ENCODE peak calls at places on chromosomes 3 and 15, in five cellular contexts. H is MM.1S, T is SK-N-MC, Y is keratinocyte, P is A673. R is an unnamed sample.

GRCh38 chr3:143697975-143698374 is 150.3 kb downstream of the SLC9A9 start:
- DNase-seq in H (no peak), P (no peak), Y (no peak), T (no peak), R (peak)

GRCh38 chr3:170531557-170532335 is 54.1 kb downstream of the SLC7A14 start:
- DNase-seq in T (no peak), P (no peak), H (no peak), Y (no peak), R (no peak)

GRCh38 chr3:156488771-156489170 is 66.1 kb downstream of the SSR3 start:
- DNase-seq in Y (no peak), T (no peak), P (no peak), H (no peak), R (no peak)

GRCh38 chr3:156448300-156448699 is 106.6 kb downstream of the SSR3 start:
- DNase-seq in P (peak), Y (no peak), H (peak), T (no peak), R (peak)

GRCh38 chr3:23202203-23202920 is 765 bp upstream of the UBE2E2 start:
- DNase-seq in P (peak), H (no peak), Y (no peak), T (no peak), R (peak)

GRCh38 chr3:49294343-49294742 is 17.3 kb upstream of the C3orf62 start:
- DNase-seq in H (no peak), Y (no peak), T (no peak), P (no peak), R (no peak)

GRCh38 chr3:110343376-110343775 is 728.2 kb upstream of the NECTIN3 start:
- DNase-seq in T (no peak), Y (no peak), H (no peak), P (no peak), R (peak)

GRCh38 chr3:42652611-42653302 is 740 bp upstream of the ZBTB47 start:
- DNase-seq in T (no peak), Y (peak), P (no peak), H (no peak), R (peak)

GRCh38 chr15:83843511-83843910 is 189.6 kb downstream of the ADAMTSL3 start:
- DNase-seq in H (no peak), P (no peak), Y (no peak), T (no peak), R (peak)

GRCh38 chr3:172517859-172518466 is 5.3 kb downstream of the TNFSF10 start:
- DNase-seq in H (no peak), Y (no peak), P (no peak), T (no peak), R (no peak)

GRCh38 chr15:79091204-79091867 is 756 bp upstream of the RASGRF1 start:
- DNase-seq in H (no peak), T (no peak), P (peak), Y (no peak), R (peak)

GRCh38 chr3:124315215-124316033 is 323.5 kb upstream of the ROPN1 start:
- DNase-seq in H (no peak), Y (no peak), P (no peak), T (no peak), R (peak)

GRCh38 chr3:131083190-131083863 is 56.6 kb downstream of the NEK11 start:
- DNase-seq in T (peak), P (peak), Y (no peak), H (peak), R (no peak)

GRCh38 chr3:132343018-132343612 is 25.9 kb downstream of the ACP3 start:
- DNase-seq in T (peak), Y (peak), P (peak), H (peak), R (peak)

GRCh38 chr3:129046037-129046731 is 14.4 kb upstream of the GP9 start:
- DNase-seq in Y (no peak), H (no peak), P (no peak), T (no peak), R (no peak)

GRCh38 chr3:100928638-100929428 is 64.4 kb downstream of the ABI3BP start:
- DNase-seq in T (no peak), Y (no peak), P (no peak), H (no peak), R (peak)

GRCh38 chr3:38543602-38544001 is 47.5 kb downstream of the EXOG start:
- DNase-seq in H (no peak), T (no peak), P (no peak), Y (no peak), R (no peak)

GRCh38 chr3:72769758-72770540 is 78.3 kb downstream of the SHQ1 start:
- DNase-seq in T (no peak), P (no peak), Y (no peak), H (no peak), R (no peak)

GRCh38 chr15:100783296-100783695 is 96.3 kb upstream of the ALDH1A3 start:
- DNase-seq in Y (no peak), P (no peak), T (no peak), H (no peak), R (no peak)

GRCh38 chr3:60588806-60589205 is 662.4 kb downstream of the FHIT start:
- DNase-seq in P (no peak), T (no peak), H (no peak), Y (peak), R (peak)

GRCh38 chr3:175378348-175378747 is 519.2 kb downstream of the NAALADL2 start:
- DNase-seq in Y (no peak), T (no peak), H (peak), P (no peak), R (no peak)

GRCh38 chr3:182911782-182912111 is 68.6 kb downstream of the DCUN1D1 start:
- DNase-seq in T (no peak), Y (no peak), H (no peak), P (no peak), R (peak)

GRCh38 chr3:101377209-101377608 is 56.8 kb upstream of the IMPG2 start:
- DNase-seq in T (no peak), Y (no peak), P (no peak), H (no peak), R (no peak)

GRCh38 chr3:173814809-173815208 is 417.3 kb downstream of the NLGN1 start:
- DNase-seq in P (no peak), Y (no peak), T (no peak), H (no peak), R (no peak)

GRCh38 chr3:177199206-177199765 is 2.0 kb upstream of the TBL1XR1 start:
- DNase-seq in H (peak), T (no peak), P (no peak), Y (no peak), R (no peak)

GRCh38 chr15:48674876-48675275 is 29.4 kb upstream of the FBN1 start:
- DNase-seq in H (no peak), Y (no peak), T (no peak), P (no peak), R (no peak)

GRCh38 chr3:122100591-122101491 is 45.7 kb downstream of the CD86 start:
- DNase-seq in T (no peak), H (no peak), Y (no peak), P (peak), R (no peak)

GRCh38 chr3:102148598-102149302 is 286.1 kb upstream of the ZPLD1 start:
- DNase-seq in Y (no peak), P (no peak), H (peak), T (no peak), R (no peak)

GRCh38 chr3:52004158-52004787 is 8.6 kb upstream of the RPL29 start:
- DNase-seq in H (no peak), Y (no peak), T (no peak), P (peak), R (no peak)

GRCh38 chr3:49720383-49721164 is 1.1 kb upstream of the AMIGO3 start:
- DNase-seq in P (no peak), H (no peak), Y (no peak), T (no peak), R (no peak)

GRCh38 chr3:53166781-53167291 is 5.8 kb downstream of the PRKCD start:
- DNase-seq in H (no peak), T (no peak), P (no peak), Y (no peak), R (peak)

GRCh38 chr3:188904670-188905069 is 267.1 kb upstream of the TPRG1 start:
- DNase-seq in P (no peak), T (no peak), Y (no peak), H (no peak), R (peak)

GRCh38 chr3:160544837-160545236 is 20.5 kb downstream of the KPNA4 start:
- DNase-seq in P (peak), H (no peak), T (no peak), Y (no peak), R (no peak)

GRCh38 chr3:128113817-128114794 is 9.5 kb downstream of the RUVBL1 start:
- DNase-seq in Y (no peak), H (peak), P (no peak), T (no peak), R (no peak)

GRCh38 chr15:66798426-66799061 is 96.5 kb downstream of the SMAD6 start:
- DNase-seq in H (no peak), T (no peak), Y (no peak), P (no peak), R (no peak)

GRCh38 chr3:123660900-123661299 is 76.0 kb upstream of the HACD2 start:
- DNase-seq in Y (no peak), H (no peak), T (no peak), P (peak), R (peak)

GRCh38 chr15:44712108-44713005 is 1.0 kb downstream of the B2M start:
- DNase-seq in Y (no peak), T (no peak), P (peak), H (peak), R (peak)

GRCh38 chr15:32718082-32718821 is 448 bp downstream of the GREM1 start:
- DNase-seq in P (peak), H (no peak), T (no peak), Y (no peak), R (peak)

GRCh38 chr3:171251842-171252241 is 208.4 kb downstream of the TNIK start:
- DNase-seq in Y (no peak), H (no peak), P (no peak), T (no peak), R (no peak)

GRCh38 chr3:130377960-130378676 is 32.6 kb downstream of the COL6A5 start:
- DNase-seq in T (no peak), H (no peak), P (no peak), Y (no peak), R (no peak)

GRCh38 chr3:12286927-12287726 is 1.7 kb upstream of the PPARG start:
- DNase-seq in T (no peak), H (no peak), Y (no peak), P (no peak), R (no peak)

GRCh38 chr3:12286504-12286903 is 2.4 kb upstream of the PPARG start:
- DNase-seq in Y (no peak), T (no peak), P (no peak), H (no peak), R (no peak)

GRCh38 chr3:12287727-12288465 is 974 bp upstream of the PPARG start:
- DNase-seq in Y (no peak), H (no peak), P (no peak), T (no peak), R (no peak)

GRCh38 chr3:12289562-12289961 is 692 bp downstream of the PPARG start:
- DNase-seq in P (no peak), T (no peak), Y (no peak), H (no peak), R (no peak)

GRCh38 chr3:12288466-12289129 is at the start of gene PPARG:
- DNase-seq in Y (no peak), P (no peak), T (no peak), H (no peak), R (no peak)
- TF ChIP-seq EZH2 in Y (peak), P (no peak), T (no peak), H (no peak), R (peak)

GRCh38 chr15:74431116-74431515 is 2.6 kb downstream of the SEMA7A start:
- DNase-seq in H (no peak), T (no peak), P (no peak), Y (no peak), R (no peak)

GRCh38 chr15:74428970-74429783 is 4.6 kb downstream of the SEMA7A start:
- DNase-seq in T (no peak), H (no peak), Y (no peak), P (no peak), R (no peak)

GRCh38 chr15:74430510-74430951 is 3.2 kb downstream of the SEMA7A start:
- DNase-seq in T (no peak), Y (no peak), H (no peak), P (no peak), R (no peak)

GRCh38 chr15:74428442-74428787 is 5.3 kb downstream of the SEMA7A start:
- DNase-seq in H (no peak), T (no peak), Y (no peak), P (no peak), R (no peak)

GRCh38 chr15:74429784-74430141 is 4.0 kb downstream of the SEMA7A start:
- DNase-seq in H (no peak), Y (no peak), T (no peak), P (no peak), R (no peak)
- H3K4me3 ChIP-seq in H (no peak), Y (no peak), T (no peak), P (no peak), R (no peak)

DNA sequence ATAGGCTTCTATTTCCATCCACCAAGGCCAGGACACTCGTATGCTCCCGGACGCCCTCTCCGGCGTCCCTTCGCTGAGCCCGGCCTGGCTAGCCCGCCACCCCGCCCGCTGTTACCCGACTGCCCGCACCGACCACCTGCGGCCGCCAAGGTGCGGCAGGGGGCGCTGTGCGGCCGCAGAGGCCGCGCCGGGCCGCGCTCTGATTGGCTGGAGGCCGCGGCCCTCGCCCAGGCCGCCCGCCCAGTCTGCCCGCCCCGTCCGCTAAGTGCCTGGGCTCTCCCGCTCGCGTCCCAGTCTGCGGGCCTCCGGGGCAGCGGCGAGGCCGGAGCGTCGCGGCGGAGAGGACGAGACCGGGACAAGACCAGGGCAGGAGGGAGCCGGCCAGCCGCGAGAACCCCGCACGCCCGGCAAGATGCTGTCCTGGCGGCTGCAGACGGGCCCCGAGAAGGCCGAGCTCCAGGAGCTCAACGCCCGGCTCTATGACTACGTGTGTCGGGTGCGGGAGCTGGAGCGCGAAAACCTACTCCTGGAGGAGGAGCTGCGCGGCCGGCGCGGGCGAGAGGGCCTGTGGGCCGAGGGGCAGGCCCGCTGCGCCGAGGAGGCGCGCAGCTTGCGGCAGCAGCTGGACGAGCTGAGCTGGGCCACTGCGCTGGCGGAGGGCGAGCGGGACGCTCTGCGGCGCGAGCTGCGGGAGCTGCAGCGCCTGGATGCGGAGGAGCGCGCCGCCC is at the start of gene SYNM:
- DNase-seq in P (peak), H (peak), T (no peak), Y (no peak), R (peak)
- TF ChIP-seq EZH2 in P (no peak), H (no peak), T (no peak), Y (no peak), R (no peak)

GRCh38 chr3:194133661-194134230 is 2.2 kb upstream of the HES1 start:
- DNase-seq in P (peak), Y (no peak), T (no peak), H (no peak), R (peak)
- H3K4me3 ChIP-seq in P (peak), Y (peak), T (peak), H (no peak), R (peak)

R was measured in mammary epithelial cell.